ENCODE peak calls at places on chromosomes 16 and 17, in eight cellular contexts. I is T-helper 17 cell; J is SJSA1; Y is A172; T is fibroblast of lung; H is pons; R is stomach; N is activated naive CD8-positive, alpha-beta T cell treated with anti-CD3 and anti-CD28 coated beads, Interleukin-2, amount 50 U/mL, for 24 hours. A is an unnamed sample.

GRCh38 chr17:67855504-67856324 is 30.4 kb downstream of the BPTF start:
- DNase-seq in N (no peak), R (no peak), Y (no peak), I (no peak), H (no peak), J (no peak), T (no peak), A (no peak)

GRCh38 chr17:82350182-82351030 is 8.6 kb upstream of the TEX19 start:
- DNase-seq in T (no peak), J (no peak), R (no peak), H (no peak), I (no peak), Y (no peak), N (peak; percentile 68), A (no peak)

GRCh38 chr17:63438092-63439051 is 7.7 kb downstream of the CYB561 start:
- DNase-seq in H (no peak), Y (no peak), N (no peak), I (no peak), J (no peak), T (no peak), R (no peak), A (no peak)

GRCh38 chr16:47143677-47144558 is at the start of gene NETO2:
- DNase-seq in N (peak; percentile 61), I (peak; percentile 64), R (peak; percentile 57), J (peak; percentile 56), T (peak; percentile 60), H (peak; percentile 37), Y (peak; percentile 18), A (peak; percentile 25)

GRCh38 chr16:2737895-2738418 is 14.5 kb upstream of the SRRM2 start:
- DNase-seq in T (no peak), R (no peak), N (no peak), H (no peak), J (no peak), Y (no peak), I (no peak), A (no peak)

GRCh38 chr17:5800646-5801045 is 216.3 kb upstream of the NLRP1 start:
- DNase-seq in I (no peak), J (no peak), T (no peak), R (no peak), H (no peak), N (no peak), Y (no peak), A (no peak)

GRCh38 chr16:19265531-19265930 is 20.0 kb upstream of the CLEC19A start:
- DNase-seq in J (no peak), I (no peak), N (no peak), Y (no peak), H (peak; percentile 14), R (no peak), T (no peak), A (no peak)

GRCh38 chr17:60229189-60229802 is 79.5 kb downstream of the CA4 start:
- DNase-seq in N (no peak), Y (peak; percentile 31), I (no peak), T (peak; percentile 34), H (no peak), R (no peak), J (no peak), A (no peak)

GRCh38 chr17:76725580-76726230 is 701 bp downstream of the JMJD6 start:
- DNase-seq in J (peak; percentile 76), I (peak; percentile 47), H (peak; percentile 54), N (peak; percentile 84), R (peak; percentile 73), T (no peak), Y (peak; percentile 33), A (no peak)

GRCh38 chr17:73863761-73864535 is 219.7 kb upstream of the SDK2 start:
- DNase-seq in J (no peak), N (no peak), H (no peak), R (peak; percentile 43), I (no peak), Y (no peak), T (no peak), A (no peak)

GRCh38 chr17:63635787-63636186 is 13.6 kb downstream of the MAP3K3 start:
- DNase-seq in R (no peak), I (no peak), N (no peak), H (peak; percentile 77), T (no peak), Y (no peak), J (no peak), A (no peak)

GRCh38 chr16:55478827-55479559 is at the start of gene MMP2:
- DNase-seq in T (peak; percentile 87), Y (peak; percentile 54), I (no peak), N (no peak), R (peak; percentile 43), J (peak; percentile 82), H (peak; percentile 20), A (no peak)

GRCh38 chr17:4602041-4602440 is 17.7 kb downstream of the SMTNL2 start:
- DNase-seq in J (no peak), H (no peak), R (no peak), Y (no peak), I (no peak), N (no peak), T (no peak), A (no peak)

GRCh38 chr17:58323420-58324408 is 4.9 kb downstream of the TSPOAP1 start:
- DNase-seq in Y (no peak), I (no peak), R (no peak), H (no peak), J (no peak), N (no peak), T (no peak), A (no peak)

GRCh38 chr16:22813223-22813945 is 578 bp upstream of the HS3ST2 start:
- DNase-seq in H (no peak), N (peak; percentile 51), Y (no peak), T (peak; percentile 2), J (peak; percentile 54), I (no peak), R (peak; percentile 32), A (no peak)

GRCh38 chr16:75559564-75560372 is 3.7 kb upstream of the TMEM231 start:
- DNase-seq in Y (peak; percentile 28), N (no peak), R (no peak), J (no peak), I (no peak), T (peak; percentile 73), H (no peak), A (no peak)

GRCh38 chr16:8872967-8873865 is 4.4 kb upstream of the CARHSP1 start:
- DNase-seq in R (no peak), H (no peak), I (no peak), N (no peak), Y (no peak), J (no peak), T (no peak), A (no peak)